ENCODE peak calls at places on chromosomes 13 and 19, in six cellular contexts. W is fibroblast of the aortic adventitia, O is left ventricle myocardium inferior, E is fibroblast of villous mesenchyme, G is brain microvascular endothelial cell, V is heart left ventricle. T is an unnamed sample.

GRCh38 chr13:33355470-33355869 is 69.9 kb upstream of the STARD13 start:
- DNase-seq in G (no peak), O (no peak), W (peak; percentile 67), E (peak; percentile 87), V (no peak), T (peak; percentile 82)

GRCh38 chr19:19474950-19475781 is 40.2 kb downstream of the TSSK6 start:
- DNase-seq in E (no peak), O (no peak), W (no peak), G (no peak), V (no peak), T (no peak)

GRCh38 chr13:98915563-98916348 is 62.1 kb downstream of the DOCK9 start:
- DNase-seq in W (no peak), G (no peak), E (no peak), O (no peak), V (no peak), T (peak; percentile 39)

GRCh38 chr19:5074418-5074817 is 105.5 kb downstream of the KDM4B start:
- DNase-seq in W (no peak), G (no peak), O (no peak), V (no peak), E (no peak), T (no peak)

GRCh38 chr13:25752957-25753540 is 298.8 kb downstream of the SHISA2 start:
- DNase-seq in V (peak; percentile 47), G (peak; percentile 87), W (peak; percentile 94), E (peak; percentile 12), O (peak; percentile 44), T (peak; percentile 91)

GRCh38 chr19:3062165-3063105 is at the start of gene TLE5:
- DNase-seq in V (peak; percentile 79), E (peak; percentile 42), G (no peak), O (peak; percentile 78), W (no peak), T (peak; percentile 32)

GRCh38 chr19:40298026-40298425 is 12.9 kb upstream of the AKT2 start:
- DNase-seq in E (no peak), G (no peak), V (no peak), O (no peak), W (no peak), T (no peak)

GRCh38 chr13:59494560-59494970 is 669.2 kb downstream of the DIAPH3 start:
- DNase-seq in O (peak; percentile 30), W (peak; percentile 18), V (peak; percentile 38), G (peak; percentile 77), E (peak; percentile 48), T (peak; percentile 69)

GRCh38 chr13:95603887-95604533 is 40.5 kb downstream of the DZIP1 start:
- DNase-seq in G (peak; percentile 54), V (no peak), W (peak; percentile 21), E (no peak), O (no peak), T (peak; percentile 61)

GRCh38 chr19:11196406-11197287 is 698 bp downstream of the KANK2 start:
- DNase-seq in W (no peak), O (peak; percentile 56), G (no peak), V (peak; percentile 64), E (no peak), T (peak; percentile 44)

GRCh38 chr13:110506859-110507566 is 54.5 kb downstream of the RAB20 start:
- DNase-seq in G (no peak), V (peak; percentile 82), W (peak; percentile 10), O (peak; percentile 78), E (peak; percentile 64), T (peak; percentile 45)

GRCh38 chr13:50907781-50908180 is 1.8 kb upstream of the RNASEH2B start:
- DNase-seq in O (no peak), E (no peak), V (no peak), G (no peak), W (no peak), T (no peak)

GRCh38 chr19:11191273-11191755 is 6.0 kb downstream of the KANK2 start:
- DNase-seq in W (peak; percentile 62), O (peak; percentile 83), G (peak; percentile 77), V (peak; percentile 79), E (peak; percentile 86), T (peak; percentile 74)

GRCh38 chr19:4031420-4031819 is 23.9 kb downstream of the PIAS4 start:
- DNase-seq in O (no peak), E (no peak), V (no peak), W (no peak), G (no peak), T (no peak)

GRCh38 chr19:16078759-16079707 is 2.7 kb downstream of the TPM4 start:
- DNase-seq in E (peak; percentile 98), W (peak; percentile 99), G (peak; percentile 94), V (peak; percentile 81), O (peak; percentile 65), T (peak; percentile 98)

GRCh38 chr19:17469092-17469370 is 1.3 kb upstream of the SLC27A1 start:
- DNase-seq in E (no peak), W (no peak), O (no peak), V (no peak), G (no peak), T (no peak)

GRCh38 chr19:456547-457110 is 4.2 kb downstream of the SHC2 start:
- DNase-seq in G (no peak), V (no peak), W (no peak), O (no peak), E (no peak), T (no peak)

GRCh38 chr13:99892189-99892588 is 79.4 kb downstream of the ZIC5 start:
- DNase-seq in G (no peak), V (no peak), O (no peak), W (no peak), E (no peak), T (no peak)

GRCh38 chr19:56153507-56153906 is 12.4 kb downstream of the ZNF444 start:
- DNase-seq in W (no peak), V (no peak), O (no peak), E (no peak), G (no peak), T (no peak)

GRCh38 chr13:99436686-99437416 is 64.4 kb upstream of the TM9SF2 start:
- DNase-seq in O (peak; percentile 85), G (peak; percentile 88), E (peak; percentile 90), V (peak; percentile 86), W (peak; percentile 83), T (peak; percentile 91)

GRCh38 chr13:30105381-30105780 is 202.0 kb downstream of the KATNAL1 start:
- DNase-seq in E (no peak), O (no peak), V (no peak), G (no peak), W (no peak), T (no peak)

GRCh38 chr13:110546933-110547332 is 14.6 kb downstream of the RAB20 start:
- DNase-seq in W (peak; percentile 90), O (peak; percentile 78), E (peak; percentile 86), G (peak; percentile 98), V (peak; percentile 85), T (peak; percentile 98)

GRCh38 chr19:41911889-41912731 is 16.1 kb downstream of the ERFL start:
- DNase-seq in V (no peak), E (no peak), W (no peak), G (no peak), O (no peak), T (no peak)

GRCh38 chr13:40155176-40155575 is 499.7 kb downstream of the COG6 start:
- DNase-seq in O (no peak), W (no peak), E (no peak), G (no peak), V (no peak), T (no peak)

GRCh38 chr19:40762754-40763153 is 11.8 kb downstream of the SNRPA start:
- DNase-seq in G (no peak), O (no peak), W (no peak), E (no peak), V (no peak), T (no peak)

GRCh38 chr19:45782820-45783785 is 813 bp upstream of the DMPK start:
- DNase-seq in W (peak; percentile 80), V (peak; percentile 85), G (peak; percentile 28), E (peak; percentile 86), O (peak; percentile 85), T (peak; percentile 73)

GRCh38 chr19:38718747-38719543 is 25.3 kb downstream of the CAPN12 start:
- DNase-seq in G (peak; percentile 28), O (peak; percentile 75), V (peak; percentile 70), E (peak; percentile 87), W (peak; percentile 40), T (peak; percentile 38)

DNA sequence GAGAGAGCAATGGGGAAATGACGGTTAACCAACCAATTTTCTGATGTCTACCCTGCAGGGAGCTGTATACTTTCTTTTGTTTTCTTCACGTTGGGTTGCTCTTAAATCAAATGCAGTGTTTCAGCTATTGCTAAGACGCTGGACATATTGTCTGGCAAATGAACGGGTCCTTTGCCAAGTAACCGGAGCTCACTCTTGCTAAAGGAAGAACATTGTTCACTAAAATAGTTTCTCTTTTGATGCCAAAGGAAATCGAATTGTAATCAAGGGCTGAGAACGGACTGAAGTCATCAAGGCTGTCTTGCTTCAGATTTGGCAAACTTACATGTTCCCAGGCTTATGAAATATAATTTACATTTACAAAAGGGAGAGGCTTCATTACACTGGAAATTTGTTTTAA is 142.3 kb upstream of the ARGLU1 start:
- DNase-seq in O (no peak), E (no peak), V (peak; percentile 52), W (no peak), G (no peak), T (peak; percentile 51)
- H3K4me3 ChIP-seq in O (peak overlapping the region; percentile 54), E (no peak overlapping the region), V (no peak overlapping the region), W (no peak overlapping the region), G (no peak overlapping the region), T (no peak overlapping the region)

GRCh38 chr19:13005861-13006370 is 10.6 kb downstream of the NFIX start:
- DNase-seq in W (no peak), O (no peak), G (no peak), V (no peak), E (no peak), T (no peak)

GRCh38 chr19:13008926-13009787 is 13.9 kb downstream of the NFIX start:
- DNase-seq in E (no peak), W (peak; percentile 57), V (no peak), O (no peak), G (no peak), T (no peak)

GRCh38 chr19:13005253-13005652 is 10.0 kb downstream of the NFIX start:
- DNase-seq in W (no peak), E (no peak), G (no peak), V (no peak), O (no peak), T (no peak)

GRCh38 chr19:13006431-13007281 is 11.4 kb downstream of the NFIX start:
- DNase-seq in G (no peak), O (no peak), E (no peak), W (no peak), V (no peak), T (no peak)

GRCh38 chr19:13007292-13008045 is 12.2 kb downstream of the NFIX start:
- DNase-seq in W (peak; percentile 42), V (peak; percentile 68), E (no peak), G (no peak), O (peak; percentile 73), T (no peak)
- TF ChIP-seq CTCF in W (peak; percentile 9), V (no peak), E (no peak), G (peak; percentile 32), O (no peak), T (no peak)

DNA sequence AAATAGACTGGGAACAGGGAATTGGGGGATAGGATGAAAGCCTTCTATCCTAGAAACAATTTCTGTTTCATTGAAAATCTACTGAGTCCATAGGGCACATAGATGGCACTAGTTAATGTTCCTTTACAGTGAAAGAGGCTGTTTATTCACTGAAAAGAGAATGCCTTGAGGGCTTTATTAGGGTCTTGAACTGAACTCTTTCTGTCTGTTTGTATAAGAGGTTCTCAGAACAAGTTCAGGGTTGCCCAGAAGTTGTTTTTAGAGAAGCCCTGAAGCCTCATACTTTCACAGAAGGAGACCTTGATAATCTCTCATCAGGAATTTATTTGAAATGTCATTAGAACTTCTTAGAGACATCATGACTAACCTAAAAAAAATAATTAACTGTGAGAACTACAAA is 43.9 kb downstream of the ENOX1 start:
- DNase-seq in E (no peak), V (no peak), W (no peak), G (no peak), O (no peak), T (no peak)
- H3K4me3 ChIP-seq in E (no peak overlapping the region), V (no peak overlapping the region), W (no peak overlapping the region), G (no peak overlapping the region), O (no peak overlapping the region), T (no peak overlapping the region)

GRCh38 chr19:48807590-48808308 is 3.1 kb downstream of the BCAT2 start:
- DNase-seq in V (no peak), G (no peak), O (no peak), W (no peak), E (no peak), T (no peak)
- TF ChIP-seq CTCF in V (no peak), G (peak; percentile 6), O (no peak), W (peak; percentile 0), E (no peak), T (no peak)

T was measured in cardiac fibroblast.